ENCODE peak calls at places on chromosomes 12 and 14, in four cellular contexts. H, N, V and G are unnamed samples.

GRCh38 chr14:25406818-25407217 is 356.9 kb upstream of the STXBP6 start:
- DNase-seq in V (no peak), H (no peak), N (no peak), G (no peak)

GRCh38 chr12:60266381-60266852 is 670.6 kb downstream of the SLC16A7 start:
- DNase-seq in N (no peak), H (no peak), V (peak), G (peak)

GRCh38 chr12:14995583-14996425 is 23.0 kb downstream of the PDE6H start:
- DNase-seq in N (no peak), H (no peak), V (peak), G (peak)

GRCh38 chr12:106197906-106198623 is 49.8 kb downstream of the CKAP4 start:
- DNase-seq in N (no peak), V (peak), H (no peak), G (no peak)

GRCh38 chr12:118102070-118102469 is 1.7 kb downstream of the VSIG10 start:
- DNase-seq in V (no peak), N (no peak), H (no peak), G (no peak)

GRCh38 chr12:51381226-51382079 is 9.8 kb downstream of the GALNT6 start:
- DNase-seq in N (no peak), H (no peak), V (peak), G (peak)

GRCh38 chr14:78697341-78697740 is 527.2 kb downstream of the NRXN3 start:
- DNase-seq in H (no peak), N (no peak), V (peak), G (peak)

GRCh38 chr14:57933363-57933762 is 67.5 kb upstream of the SLC35F4 start:
- DNase-seq in H (no peak), V (no peak), N (no peak), G (no peak)

GRCh38 chr12:46217686-46218508 is 50.9 kb downstream of the SLC38A1 start:
- DNase-seq in V (no peak), N (peak), H (no peak), G (no peak)

GRCh38 chr12:43847427-43847826 is 11.5 kb downstream of the TMEM117 start:
- DNase-seq in H (no peak), V (peak), N (no peak), G (peak)

GRCh38 chr12:68497112-68497511 is 113.6 kb upstream of the RAP1B start:
- DNase-seq in H (no peak), N (no peak), V (no peak), G (no peak)

GRCh38 chr14:72902802-72903530 is 9.1 kb upstream of the DPF3 start:
- DNase-seq in N (no peak), H (no peak), V (no peak), G (no peak)

GRCh38 chr12:74043343-74043742 is 494.3 kb upstream of the ATXN7L3B start:
- DNase-seq in H (no peak), N (no peak), V (peak), G (peak)

GRCh38 chr14:30177776-30178175 is 250.1 kb upstream of the PRKD1 start:
- DNase-seq in V (no peak), N (no peak), H (no peak), G (no peak)

GRCh38 chr14:104753528-104754212 is 723 bp downstream of the SIVA1 start:
- DNase-seq in N (no peak), V (no peak), H (no peak), G (no peak)

GRCh38 chr12:77377116-77377515 is 311.7 kb upstream of the E2F7 start:
- DNase-seq in H (no peak), N (no peak), V (peak), G (no peak)

GRCh38 chr14:105865266-105865903 is 339.0 kb downstream of the TMEM121 start:
- DNase-seq in V (no peak), H (no peak), N (no peak), G (no peak)

GRCh38 chr12:51887476-51888315 is at the start of gene ANKRD33:
- DNase-seq in H (no peak), V (no peak), N (no peak), G (no peak)

GRCh38 chr14:63432888-63433552 is 110.2 kb downstream of the PPP2R5E start:
- DNase-seq in H (no peak), V (no peak), N (no peak), G (no peak)

DNA sequence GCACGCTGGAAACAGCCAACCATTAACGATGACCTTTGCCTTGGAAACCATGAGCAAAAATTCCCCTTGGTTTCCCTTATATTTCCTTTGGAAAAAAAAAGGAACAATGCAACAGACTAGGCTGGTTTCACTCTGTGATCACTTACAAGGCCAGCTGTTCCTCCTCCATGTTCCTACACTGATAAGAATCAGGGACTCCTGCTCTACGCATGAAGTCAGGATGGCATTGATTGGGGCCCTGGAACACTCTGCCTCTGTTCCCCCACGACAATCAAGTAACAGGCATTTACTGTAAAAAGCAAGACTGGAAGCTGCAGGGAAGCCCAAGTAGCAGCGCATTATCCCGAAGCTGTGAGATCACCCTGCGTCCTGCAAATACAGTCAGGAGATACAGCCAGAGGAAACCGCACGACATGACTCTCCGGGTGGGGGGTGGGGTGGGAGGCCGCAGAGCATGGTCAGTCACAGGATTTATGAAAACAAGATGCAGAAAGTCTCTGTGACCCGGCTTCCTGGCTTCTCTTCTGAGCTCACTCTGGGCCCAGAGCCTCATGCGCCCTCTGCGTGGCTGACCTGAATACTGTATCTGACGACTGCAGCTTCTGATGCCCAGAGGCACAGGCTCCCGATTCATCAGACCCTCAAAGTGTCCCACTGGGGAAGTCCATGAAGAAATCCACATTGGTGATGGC is 31.1 kb downstream of the SSH1 start:
- DNase-seq in H (peak), V (peak), N (peak), G (peak)
- TF ChIP-seq CTCF in H (no peak), V (peak), N (no peak), G (peak)

GRCh38 chr12:116532986-116533342 is 26.2 kb upstream of the MAP1LC3B2 start:
- DNase-seq in H (no peak), V (no peak), N (no peak), G (no peak)

GRCh38 chr12:116534341-116535121 is 24.6 kb upstream of the MAP1LC3B2 start:
- DNase-seq in V (peak), N (no peak), H (no peak), G (no peak)

GRCh38 chr12:116533343-116534248 is 25.6 kb upstream of the MAP1LC3B2 start:
- DNase-seq in V (peak), H (peak), N (peak), G (no peak)

GRCh38 chr12:116529686-116530085 is 29.5 kb upstream of the MAP1LC3B2 start:
- DNase-seq in H (no peak), V (no peak), N (no peak), G (no peak)

GRCh38 chr12:116532428-116532827 is 26.8 kb upstream of the MAP1LC3B2 start:
- DNase-seq in H (no peak), V (no peak), N (no peak), G (no peak)
- TF ChIP-seq CTCF in H (no peak), V (no peak), N (no peak), G (peak)

DNA sequence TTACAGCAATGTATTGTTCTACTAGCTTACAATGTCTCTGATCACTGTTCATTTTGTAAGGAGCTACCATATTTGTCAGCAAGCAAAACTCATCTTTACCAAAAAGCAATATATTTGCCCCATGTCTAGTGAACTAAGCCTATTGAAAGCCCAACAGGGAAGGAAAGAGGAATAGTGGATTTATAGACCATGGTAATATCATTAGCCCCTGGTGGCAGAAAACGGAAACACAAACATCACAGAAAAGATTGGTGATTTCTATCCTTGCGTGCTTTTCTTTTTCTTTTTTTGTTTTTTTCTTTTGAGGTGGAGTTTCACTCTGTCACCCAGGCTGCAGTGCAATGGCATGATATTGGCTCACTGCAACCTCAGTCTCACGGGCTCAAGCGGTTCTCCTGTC is 1562.4 kb upstream of the TMEM132C start:
- DNase-seq in H (no peak), N (no peak), V (no peak), G (no peak)
- TF ChIP-seq CTCF in H (no peak), N (no peak), V (peak), G (no peak)

GRCh38 chr12:96989916-96990315 is 82.9 kb downstream of the NEDD1 start:
- DNase-seq in V (peak), H (no peak), N (no peak), G (no peak)

GRCh38 chr12:96988919-96989318 is 81.9 kb downstream of the NEDD1 start:
- DNase-seq in H (no peak), V (no peak), N (no peak), G (no peak)

GRCh38 chr12:96982671-96983070 is 75.6 kb downstream of the NEDD1 start:
- DNase-seq in V (no peak), N (no peak), H (no peak), G (no peak)

GRCh38 chr12:96986883-96987523 is 79.9 kb downstream of the NEDD1 start:
- DNase-seq in V (peak), N (no peak), H (no peak), G (peak)

DNA sequence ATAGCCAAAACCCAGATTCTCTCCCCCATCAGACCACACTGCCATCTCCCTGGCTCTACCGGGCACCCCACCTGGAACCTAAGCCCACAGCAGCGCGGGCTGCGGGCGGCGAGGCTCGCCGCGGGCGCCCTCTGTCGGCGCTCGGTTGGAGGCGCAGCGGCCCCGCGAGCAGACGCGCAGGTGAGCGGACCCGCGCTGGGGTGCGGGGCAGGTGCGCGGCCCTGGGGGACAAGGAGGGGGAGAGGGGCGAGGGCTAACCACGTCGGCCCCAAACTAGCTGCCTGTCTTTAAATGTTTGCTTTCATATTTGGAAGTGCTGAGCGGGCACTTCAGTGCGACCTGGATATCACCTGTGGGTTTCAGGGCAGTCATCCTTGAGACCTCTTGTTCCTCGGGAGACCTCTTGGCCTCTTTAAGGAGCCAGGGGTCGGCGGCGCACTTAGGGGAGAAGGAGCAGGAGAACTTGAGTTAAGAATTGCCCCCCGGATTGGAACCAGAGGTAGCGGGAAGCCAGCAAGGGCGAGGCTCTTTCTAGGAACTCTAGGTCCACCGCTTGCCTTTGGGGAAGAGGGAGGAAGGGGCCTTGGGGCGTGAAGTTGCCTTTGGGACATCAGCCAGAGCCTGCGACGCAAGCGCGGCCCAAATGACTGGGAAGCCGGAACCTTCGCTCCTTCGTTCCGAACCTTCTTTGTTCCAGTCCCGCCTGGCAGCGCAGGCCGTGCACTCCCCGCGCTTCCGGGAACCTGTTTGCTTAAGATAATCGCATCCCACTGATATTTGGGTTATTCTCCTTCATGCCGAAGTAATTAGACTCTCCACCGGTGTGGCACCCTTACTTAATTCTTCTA is 78.7 kb downstream of the NEDD1 start:
- DNase-seq in V (no peak), H (peak), N (no peak), G (no peak)
- TF ChIP-seq CTCF in V (peak), H (peak), N (peak), G (peak)

GRCh38 chr14:103718572-103718971 is 3.0 kb downstream of the ZFYVE21 start:
- DNase-seq in N (no peak), H (no peak), V (peak), G (peak)

GRCh38 chr14:103724116-103724515 is 8.5 kb downstream of the ZFYVE21 start:
- DNase-seq in N (no peak), V (peak), H (no peak), G (no peak)

GRCh38 chr14:103719766-103720165 is 4.2 kb downstream of the ZFYVE21 start:
- DNase-seq in N (no peak), V (no peak), H (no peak), G (no peak)

GRCh38 chr14:103723176-103724081 is 7.8 kb downstream of the ZFYVE21 start:
- DNase-seq in N (no peak), V (peak), H (no peak), G (no peak)

DNA sequence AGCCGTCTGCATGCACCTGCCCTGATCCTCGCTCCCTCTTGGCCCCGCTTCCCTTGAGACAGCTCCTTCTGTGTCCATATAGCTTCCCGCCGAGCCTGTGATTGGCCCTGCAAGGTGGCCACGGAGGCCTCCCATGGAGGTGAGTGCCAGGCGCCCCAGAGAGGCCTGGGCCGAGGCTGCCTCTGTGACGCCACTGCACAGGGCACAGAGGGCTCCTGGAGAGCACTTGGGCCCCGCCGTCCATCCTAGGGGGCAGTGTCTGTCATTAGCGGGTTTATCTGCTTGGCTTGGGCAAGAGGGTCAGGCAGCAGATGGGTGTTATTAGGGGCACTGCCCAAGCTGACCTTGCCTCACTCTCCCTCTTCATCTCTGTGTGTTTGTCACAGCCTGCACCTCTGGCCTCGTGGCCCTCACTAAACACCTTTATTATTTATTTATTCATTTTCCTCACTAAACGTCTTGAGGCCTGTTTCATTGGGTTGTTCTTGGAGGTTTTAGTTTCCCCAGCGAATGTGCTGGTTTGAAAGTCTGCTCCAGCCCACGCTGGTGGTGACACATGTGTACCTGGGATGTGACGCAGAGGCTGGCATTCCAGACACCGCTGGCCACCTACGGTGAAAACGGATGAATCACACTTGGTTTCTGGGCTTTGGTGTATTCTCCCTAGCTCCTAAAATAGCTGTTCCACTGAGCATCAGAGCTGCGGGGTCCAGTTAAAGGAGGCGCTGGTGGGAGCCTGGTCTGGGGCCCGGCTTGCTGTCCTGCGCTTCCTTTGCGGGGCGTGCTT is 5.9 kb downstream of the ZFYVE21 start:
- DNase-seq in H (no peak), V (peak), N (no peak), G (peak)
- TF ChIP-seq CTCF in H (no peak), V (peak), N (no peak), G (no peak)

DNA sequence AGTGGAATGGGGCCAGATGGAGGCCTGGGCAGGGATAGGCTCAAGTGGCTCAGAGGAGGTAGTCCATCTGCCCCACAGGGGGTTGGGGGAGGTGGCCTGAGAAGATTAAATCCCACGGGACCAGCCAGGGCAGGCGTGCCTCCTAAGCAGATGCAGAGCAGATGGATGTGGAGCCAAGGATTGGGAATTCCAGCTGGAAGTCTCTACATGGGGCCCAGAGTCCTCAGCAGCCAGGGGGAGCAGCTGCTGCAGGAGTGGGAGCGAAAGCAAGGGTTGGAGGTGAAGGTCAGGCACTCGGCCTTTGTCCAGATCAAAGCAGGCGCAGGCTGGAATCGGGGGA is 42.4 kb upstream of the VRK1 start:
- DNase-seq in N (no peak), H (no peak), V (no peak), G (no peak)
- TF ChIP-seq CTCF in N (no peak), H (no peak), V (no peak), G (no peak)